ENCODE peak calls at places on chromosomes 12 and 14, in eight cellular contexts. R, C, J, P, A, Z, F and E are unnamed samples.

GRCh38 chr14:39843881-39844280 is 411.6 kb upstream of the FBXO33 start:
- DNase-seq in R (no peak), C (no peak), J (no peak), P (no peak), A (no peak), Z (no peak), F (no peak), E (no peak)

GRCh38 chr14:55366271-55366670 is 45.4 kb downstream of the ATG14 start:
- DNase-seq in R (no peak), C (no peak), J (peak), P (no peak), A (peak), Z (no peak), F (no peak), E (no peak)

GRCh38 chr14:52054678-52055077 is 14.2 kb downstream of the NID2 start:
- DNase-seq in R (no peak), C (no peak), J (no peak), P (no peak), A (no peak), Z (no peak), F (no peak), E (no peak)

GRCh38 chr12:90575995-90576394 is 379.0 kb downstream of the CCER1 start:
- DNase-seq in R (no peak), C (no peak), J (no peak), P (no peak), A (no peak), Z (no peak), F (no peak), E (no peak)

GRCh38 chr14:29810657-29811056 is 117.0 kb downstream of the PRKD1 start:
- DNase-seq in R (no peak), C (no peak), J (no peak), P (no peak), A (no peak), Z (no peak), F (no peak), E (no peak)

GRCh38 chr12:130438711-130439110 is 101.0 kb downstream of the PIWIL1 start:
- DNase-seq in R (no peak), C (no peak), J (no peak), P (peak), A (no peak), Z (no peak), F (no peak), E (peak)

GRCh38 chr14:65411656-65412188 is 808 bp upstream of the FUT8 start:
- DNase-seq in R (peak), C (peak), J (peak), P (peak), A (peak), Z (peak), F (peak), E (peak)

GRCh38 chr12:16197600-16197999 is 79.9 kb downstream of the SLC15A5 start:
- DNase-seq in R (no peak), C (no peak), J (no peak), P (no peak), A (no peak), Z (no peak), F (no peak), E (no peak)

GRCh38 chr14:93073366-93073722 is 42.4 kb downstream of the ITPK1 start:
- DNase-seq in R (no peak), C (no peak), J (no peak), P (no peak), A (no peak), Z (no peak), F (no peak), E (no peak)

GRCh38 chr12:22759769-22760674 is 135.1 kb downstream of the ETNK1 start:
- DNase-seq in R (no peak), C (no peak), J (no peak), P (no peak), A (no peak), Z (no peak), F (no peak), E (no peak)

GRCh38 chr12:130199536-130200390 is 37.5 kb downstream of the FZD10 start:
- DNase-seq in R (no peak), C (no peak), J (no peak), P (no peak), A (no peak), Z (no peak), F (no peak), E (no peak)

GRCh38 chr14:53491256-53491905 is 338.3 kb upstream of the DDHD1 start:
- DNase-seq in R (no peak), C (no peak), J (peak), P (no peak), A (peak), Z (no peak), F (no peak), E (no peak)

GRCh38 chr14:50025776-50026175 is 90.6 kb downstream of the VCPKMT start:
- DNase-seq in R (no peak), C (no peak), J (peak), P (no peak), A (no peak), Z (no peak), F (no peak), E (no peak)

GRCh38 chr12:75526655-75527511 is 15.5 kb upstream of the KRR1 start:
- DNase-seq in R (peak), C (no peak), J (peak), P (no peak), A (no peak), Z (peak), F (no peak), E (no peak)

GRCh38 chr12:113161415-113162016 is 12.0 kb downstream of the CFAP73 start:
- DNase-seq in R (peak), C (peak), J (no peak), P (no peak), A (no peak), Z (peak), F (no peak), E (no peak)

GRCh38 chr12:105523164-105524057 is 192.9 kb downstream of the C12orf75 start:
- DNase-seq in R (no peak), C (no peak), J (peak), P (peak), A (peak), Z (no peak), F (peak), E (peak)

GRCh38 chr12:89351489-89352241 is 636 bp downstream of the DUSP6 start:
- DNase-seq in R (peak), C (peak), J (peak), P (peak), A (no peak), Z (peak), F (peak), E (peak)

GRCh38 chr12:48185181-48185919 is 1.9 kb downstream of the CCDC184 start:
- DNase-seq in R (no peak), C (no peak), J (no peak), P (no peak), A (no peak), Z (no peak), F (no peak), E (no peak)

GRCh38 chr12:1994429-1995143 is 9.7 kb downstream of the DCP1B start:
- DNase-seq in R (no peak), C (no peak), J (no peak), P (no peak), A (no peak), Z (no peak), F (no peak), E (no peak)

GRCh38 chr12:106739318-106739717 is 35.2 kb upstream of the RIC8B start:
- DNase-seq in R (no peak), C (no peak), J (no peak), P (no peak), A (no peak), Z (no peak), F (no peak), E (no peak)

GRCh38 chr14:47186491-47186890 is 488.9 kb downstream of the MDGA2 start:
- DNase-seq in R (no peak), C (no peak), J (no peak), P (no peak), A (no peak), Z (no peak), F (no peak), E (no peak)

GRCh38 chr12:124752437-124753229 is 111.0 kb downstream of the SCARB1 start:
- DNase-seq in R (no peak), C (no peak), J (no peak), P (no peak), A (no peak), Z (no peak), F (peak), E (no peak)

GRCh38 chr14:54567634-54568561 is 970 bp downstream of the SAMD4A start:
- DNase-seq in R (peak), C (peak), J (no peak), P (peak), A (no peak), Z (peak), F (peak), E (peak)

GRCh38 chr12:92370828-92371227 is 225.2 kb upstream of the BTG1 start:
- DNase-seq in R (peak), C (no peak), J (no peak), P (no peak), A (no peak), Z (peak), F (no peak), E (no peak)

GRCh38 chr12:98699568-98699967 is 54.5 kb downstream of the APAF1 start:
- DNase-seq in R (no peak), C (no peak), J (peak), P (no peak), A (no peak), Z (no peak), F (no peak), E (no peak)

GRCh38 chr12:52805000-52805399 is 8.9 kb downstream of the KRT4 start:
- DNase-seq in R (no peak), C (no peak), J (no peak), P (no peak), A (no peak), Z (no peak), F (no peak), E (no peak)

GRCh38 chr14:69038449-69039286 is 59.6 kb upstream of the ACTN1 start:
- DNase-seq in R (no peak), C (no peak), J (peak), P (no peak), A (no peak), Z (no peak), F (no peak), E (no peak)

GRCh38 chr12:105092336-105092735 is 8.1 kb upstream of the ALDH1L2 start:
- DNase-seq in R (no peak), C (no peak), J (no peak), P (no peak), A (no peak), Z (no peak), F (no peak), E (no peak)

GRCh38 chr12:79407671-79408622 is 282.8 kb downstream of the PAWR start:
- DNase-seq in R (peak), C (no peak), J (peak), P (no peak), A (no peak), Z (peak), F (peak), E (no peak)